ENCODE peak calls at places on chromosomes 5 and 9, in five cellular contexts. I is NCI-H1092; O is stimulated activated CD8-positive, alpha-beta memory T cell treated with anti-CD3 and anti-CD28 coated beads, Interleukin-4, amount 100 ng/mL, for 1 hour; D is ELF-1; K is KBM-7. H is an unnamed sample.

GRCh38 chr9:130918870-130919558 is 20.0 kb downstream of the FIBCD1 start:
- DNase-seq in O (no peak), I (no peak), D (no peak), K (no peak), H (no peak)

GRCh38 chr5:1786621-1787471 is 12.8 kb downstream of the MRPL36 start:
- DNase-seq in D (no peak), O (no peak), I (no peak), K (no peak), H (no peak)

GRCh38 chr5:62334082-62334481 is 28.1 kb downstream of the KIF2A start:
- DNase-seq in O (no peak), D (no peak), I (no peak), K (no peak), H (no peak)

GRCh38 chr5:1971944-1972343 is 89.2 kb upstream of the IRX4 start:
- DNase-seq in D (no peak), I (no peak), O (no peak), K (no peak), H (no peak)

GRCh38 chr9:128733256-128733655 is 9.3 kb upstream of the ZDHHC12 start:
- DNase-seq in I (peak; percentile 71), K (peak; percentile 94), D (peak; percentile 97), O (no peak), H (no peak)

GRCh38 chr5:56951131-56951945 is 585 bp downstream of the MIER3 start:
- DNase-seq in D (peak; percentile 75), K (peak; percentile 43), I (no peak), O (no peak), H (peak; percentile 4)

GRCh38 chr9:91177661-91178280 is 183.9 kb downstream of the AUH start:
- DNase-seq in O (no peak), D (no peak), K (peak; percentile 35), I (no peak), H (no peak)

GRCh38 chr9:72362680-72363139 is 2.3 kb downstream of the ZFAND5 start:
- DNase-seq in K (peak; percentile 82), I (peak; percentile 1), O (no peak), D (peak; percentile 37), H (peak; percentile 17)

GRCh38 chr5:143796753-143797152 is 15.2 kb upstream of the HMHB1 start:
- DNase-seq in I (no peak), O (no peak), D (no peak), K (peak; percentile 28), H (no peak)